ENCODE peak calls at places on chromosomes 4 and X, in seven cellular contexts. N, W, G, I, Y, D and A are unnamed samples.
A peak's percentile ranks its signal among the peaks of the same experiment; 100 is the strongest.

GRCh38 chrX:153726286-153727107 is 1.8 kb downstream of the ABCD1 start:
- DNase-seq in Y (peak; percentile 38), G (no peak), I (peak; percentile 84), N (peak; percentile 96), W (peak; percentile 73), D (peak; percentile 93), A (no peak)

GRCh38 chrX:29965634-29966033 is 249.7 kb upstream of the MAGEB2 start:
- DNase-seq in I (no peak), D (no peak), Y (no peak), W (no peak), N (no peak), G (no peak), A (no peak)

GRCh38 chrX:51569561-51569960 is 49.2 kb downstream of the CENPVL3 start:
- DNase-seq in G (no peak), W (peak; percentile 3), N (no peak), Y (no peak), D (no peak), I (no peak), A (no peak)

GRCh38 chr4:174224550-174224949 is 58.9 kb downstream of the FBXO8 start:
- DNase-seq in D (no peak), Y (no peak), G (no peak), I (no peak), W (no peak), N (no peak), A (no peak)

GRCh38 chr4:105280338-105280809 is 133.7 kb downstream of the TET2 start:
- DNase-seq in W (peak; percentile 94), N (no peak), Y (no peak), D (no peak), I (no peak), G (no peak), A (no peak)

GRCh38 chr4:139525414-139525813 is 30.6 kb downstream of the SETD7 start:
- DNase-seq in G (no peak), N (no peak), W (no peak), I (no peak), Y (no peak), D (no peak), A (no peak)

GRCh38 chr4:187302456-187302855 is 578.8 kb upstream of the FAT1 start:
- DNase-seq in W (peak; percentile 39), D (no peak), G (no peak), I (no peak), N (no peak), Y (no peak), A (no peak)

GRCh38 chr4:112509243-112510190 is 6.5 kb downstream of the NEUROG2 start:
- DNase-seq in G (no peak), Y (no peak), W (peak; percentile 59), I (no peak), D (peak; percentile 10), N (peak; percentile 56), A (no peak)

GRCh38 chrX:136616987-136617685 is 30.8 kb upstream of the CD40LG start:
- DNase-seq in W (no peak), G (no peak), N (no peak), I (no peak), D (no peak), Y (no peak), A (no peak)

GRCh38 chrX:130734713-130735112 is 168.3 kb downstream of the ENOX2 start:
- DNase-seq in Y (no peak), I (no peak), W (no peak), N (no peak), D (no peak), G (no peak), A (no peak)

GRCh38 chrX:153934473-153935325 is at the start of gene NAA10:
- DNase-seq in I (peak; percentile 81), Y (no peak), W (peak; percentile 88), G (peak; percentile 72), D (peak; percentile 89), N (peak; percentile 73), A (no peak)

GRCh38 chr4:107034091-107034698 is 1.9 kb downstream of the DKK2 start:
- DNase-seq in D (no peak), W (peak; percentile 74), Y (no peak), I (peak; percentile 33), N (peak; percentile 82), G (peak; percentile 76), A (no peak)

GRCh38 chrX:44101300-44101699 is 128.1 kb upstream of the NDP start:
- DNase-seq in I (no peak), G (no peak), N (no peak), Y (no peak), W (no peak), D (no peak), A (peak; percentile 18)

GRCh38 chrX:71140440-71140839 is 4.2 kb upstream of the NLGN3 start:
- DNase-seq in D (no peak), W (no peak), N (no peak), G (no peak), I (no peak), Y (no peak), A (no peak)

GRCh38 chrX:40383969-40384368 is 196.8 kb upstream of the ATP6AP2 start:
- DNase-seq in N (no peak), G (no peak), D (no peak), W (no peak), I (no peak), Y (no peak), A (no peak)

GRCh38 chrX:54066841-54067240 is 22.6 kb upstream of the PHF8 start:
- DNase-seq in I (no peak), G (no peak), N (no peak), D (no peak), W (peak; percentile 78), Y (no peak), A (no peak)

GRCh38 chr4:100257567-100257966 is 67.3 kb upstream of the DDIT4L start:
- DNase-seq in D (no peak), Y (peak; percentile 1), G (no peak), W (no peak), I (no peak), N (peak; percentile 84), A (peak; percentile 45)

GRCh38 chrX:2708016-2708415 is 16.9 kb downstream of the CD99 start:
- DNase-seq in D (peak; percentile 48), N (no peak), I (no peak), W (peak; percentile 39), G (no peak), Y (no peak), A (no peak)

GRCh38 chr4:101292901-101293300 is 54.4 kb downstream of the PPP3CA start:
- DNase-seq in W (peak; percentile 69), D (no peak), G (no peak), N (no peak), I (no peak), Y (no peak), A (no peak)

GRCh38 chrX:95903490-95903889 is 781.2 kb upstream of the DIAPH2 start:
- DNase-seq in D (no peak), W (no peak), N (peak; percentile 74), G (no peak), I (no peak), Y (no peak), A (no peak)

GRCh38 chr4:78864405-78865024 is 74.7 kb downstream of the PAQR3 start:
- DNase-seq in N (peak; percentile 61), I (no peak), W (peak; percentile 81), D (peak; percentile 76), Y (no peak), G (no peak), A (peak; percentile 29)

GRCh38 chr4:186307916-186308315 is 41.9 kb downstream of the F11 start:
- DNase-seq in D (no peak), I (no peak), W (no peak), Y (no peak), G (no peak), N (no peak), A (no peak)

GRCh38 chrX:76971393-76972376 is 475.5 kb upstream of the FGF16 start:
- DNase-seq in N (no peak), Y (no peak), I (no peak), G (no peak), W (no peak), D (no peak), A (no peak)

DNA sequence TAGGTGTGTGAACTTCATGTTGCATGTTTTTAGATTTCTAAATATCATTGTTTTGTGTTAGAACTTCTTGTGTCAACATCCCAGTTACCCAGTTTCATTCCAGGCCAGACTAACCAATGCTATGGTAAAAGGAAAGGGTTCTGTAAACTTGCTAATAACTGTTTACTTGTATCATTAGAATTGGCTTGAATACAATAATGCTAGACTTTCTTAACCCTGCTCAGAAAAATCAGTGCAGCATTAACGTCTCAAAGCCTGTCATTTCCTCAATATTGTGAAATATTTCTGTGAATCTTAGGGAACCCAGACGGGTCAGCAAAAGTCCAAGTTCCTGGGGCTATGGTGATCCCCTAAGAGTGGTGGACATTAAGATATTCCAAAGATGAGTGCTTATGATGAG is 541.3 kb upstream of the MAGEB18 start:
- DNase-seq in G (no peak), W (no peak), N (no peak), I (no peak), Y (no peak), D (no peak), A (no peak)
- H3K27ac ChIP-seq in G (no peak overlapping the region), W (no peak overlapping the region), N (no peak overlapping the region), I (no peak overlapping the region), Y (no peak overlapping the region), D (no peak overlapping the region), A (no peak overlapping the region)

GRCh38 chr4:114349543-114350175 is 248.9 kb upstream of the UGT8 start:
- DNase-seq in W (peak; percentile 55), N (no peak), D (no peak), I (no peak), Y (no peak), G (no peak), A (peak; percentile 50)
- H3K27ac ChIP-seq in W (no peak overlapping the region), N (no peak overlapping the region), D (no peak overlapping the region), I (no peak overlapping the region), Y (no peak overlapping the region), G (no peak overlapping the region), A (no peak overlapping the region)

GRCh38 chr4:118917582-118917981 is 28.9 kb downstream of the SYNPO2 start:
- DNase-seq in D (no peak), Y (no peak), I (no peak), N (no peak), G (no peak), W (peak; percentile 44), A (no peak)

GRCh38 chr4:118923891-118924290 is 35.2 kb downstream of the SYNPO2 start:
- DNase-seq in N (no peak), D (no peak), I (no peak), W (no peak), G (no peak), Y (no peak), A (no peak)

GRCh38 chr4:118918388-118918787 is 29.7 kb downstream of the SYNPO2 start:
- DNase-seq in D (no peak), N (peak; percentile 63), Y (no peak), W (peak; percentile 83), G (no peak), I (no peak), A (no peak)

GRCh38 chr4:118920247-118920646 is 31.6 kb downstream of the SYNPO2 start:
- DNase-seq in W (no peak), N (no peak), Y (no peak), D (no peak), G (no peak), I (no peak), A (no peak)

GRCh38 chr4:118921736-118922135 is 33.1 kb downstream of the SYNPO2 start:
- DNase-seq in D (no peak), W (no peak), I (no peak), N (no peak), Y (no peak), G (no peak), A (no peak)
- H3K27ac ChIP-seq in D (no peak overlapping the region), W (no peak overlapping the region), I (peak overlapping the region; percentile 93), N (no peak overlapping the region), Y (no peak overlapping the region), G (no peak overlapping the region), A (no peak overlapping the region)

DNA sequence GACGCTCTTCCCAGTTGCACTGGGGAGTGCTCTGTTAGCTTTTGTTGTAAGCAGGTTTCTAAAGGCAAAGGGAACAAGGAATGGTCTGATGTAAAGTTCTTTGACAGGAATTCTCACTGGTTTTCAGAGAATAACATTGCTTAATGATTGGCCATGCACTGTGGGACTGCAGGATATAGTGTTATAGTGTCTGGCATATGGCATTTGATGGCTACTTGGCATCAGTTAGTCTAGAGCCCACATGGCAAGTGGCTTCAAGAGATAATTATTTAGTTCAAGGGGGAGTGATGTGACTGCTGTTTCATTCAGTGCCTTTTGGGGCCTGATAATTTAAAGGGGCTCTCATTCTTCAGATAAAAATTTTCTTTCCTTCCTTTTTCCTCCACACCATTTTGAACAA is 30.7 kb upstream of the PGM2 start:
- DNase-seq in Y (no peak), G (no peak), N (no peak), I (no peak), W (no peak), D (no peak), A (no peak)
- H3K27ac ChIP-seq in Y (no peak overlapping the region), G (no peak overlapping the region), N (no peak overlapping the region), I (no peak overlapping the region), W (no peak overlapping the region), D (no peak overlapping the region), A (no peak overlapping the region)